ENCODE peak calls at places on chromosomes 5 and 9, in ten cellular contexts. S, Q, Y, N, X, M, K, W, F and Z are unnamed samples.

GRCh38 chr9:114288233-114289051 is 34.5 kb upstream of the ORM1 start:
- DNase-seq in Q (no peak), S (no peak), X (peak), W (no peak), F (no peak), M (no peak), N (peak), Y (no peak), K (peak), Z (peak)

GRCh38 chr5:145991044-145991575 is 54.7 kb downstream of the SH3RF2 start:
- DNase-seq in X (no peak), S (no peak), W (no peak), M (no peak), Y (no peak), F (no peak), Q (no peak), K (no peak), N (no peak), Z (no peak)

GRCh38 chr9:89477395-89477794 is 20.5 kb downstream of the SEMA4D start:
- DNase-seq in Y (peak), K (no peak), F (no peak), W (no peak), N (no peak), X (no peak), S (no peak), Q (peak), M (no peak), Z (no peak)

GRCh38 chr9:95457769-95458168 is 59.0 kb downstream of the PTCH1 start:
- DNase-seq in Y (no peak), F (no peak), Q (no peak), N (no peak), M (no peak), W (no peak), S (no peak), X (no peak), K (no peak), Z (no peak)

GRCh38 chr9:92713528-92713927 is 43.6 kb upstream of the IPPK start:
- DNase-seq in X (no peak), Y (no peak), K (no peak), Q (no peak), F (no peak), N (no peak), W (no peak), S (no peak), M (no peak), Z (no peak)

GRCh38 chr9:37329576-37329975 is 92.9 kb upstream of the GRHPR start:
- DNase-seq in N (no peak), X (no peak), W (no peak), M (no peak), F (no peak), Q (no peak), S (peak), K (peak), Y (no peak), Z (no peak)

GRCh38 chr9:137055385-137056364 is 1.8 kb upstream of the ENTPD2 start:
- DNase-seq in S (no peak), N (no peak), M (no peak), F (no peak), Q (no peak), X (peak), Y (peak), K (no peak), W (peak), Z (peak)

GRCh38 chr5:176817864-176818377 is 7.6 kb downstream of the UNC5A start:
- DNase-seq in M (no peak), X (no peak), Y (no peak), F (no peak), N (peak), S (peak), Q (peak), W (no peak), K (peak), Z (peak)

GRCh38 chr9:91197232-91198181 is 164.2 kb downstream of the AUH start:
- DNase-seq in K (peak), Q (no peak), S (peak), F (peak), N (no peak), M (no peak), Y (peak), W (peak), X (peak), Z (no peak)

GRCh38 chr9:111895996-111896941 is at the start of gene UGCG:
- DNase-seq in M (peak), X (peak), N (peak), W (peak), Q (peak), F (peak), K (peak), S (peak), Y (peak), Z (peak)

GRCh38 chr5:180647941-180648500 is 1.4 kb downstream of the FLT4 start:
- DNase-seq in S (no peak), Y (no peak), F (no peak), Q (no peak), M (no peak), K (no peak), W (no peak), N (no peak), X (no peak), Z (peak)